ENCODE peak calls at places on chromosome 15, in six cellular contexts. One of them, this sample, is unnamed. For H3K79me1, the result is how much of the 10 kb centered on the place peaks cover.

GRCh38 chr15:74958320-74958907 is 1.8 kb upstream of the RPP25 start:
- DNase-seq in IMR-90: no peak
- DNase-seq in mesendoderm: peak
- DNase-seq in mesenchymal stem cell: peak
- DNase-seq in trophoblast cell: peak
- DNase-seq in H1: peak
- DNase-seq in this sample: no peak

GRCh38 chr15:85636351-85636750 is 158.4 kb downstream of the KLHL25 start:
- DNase-seq in IMR-90: no peak
- DNase-seq in mesendoderm: no peak
- DNase-seq in mesenchymal stem cell: no peak
- DNase-seq in trophoblast cell: no peak
- DNase-seq in H1: no peak
- DNase-seq in this sample: no peak

GRCh38 chr15:41031232-41032078 is 78.2 kb downstream of the CHAC1 start:
- DNase-seq in IMR-90: no peak
- DNase-seq in mesendoderm: no peak
- DNase-seq in mesenchymal stem cell: no peak
- DNase-seq in trophoblast cell: no peak
- DNase-seq in H1: no peak
- DNase-seq in this sample: no peak

GRCh38 chr15:91866371-91866905 is 12.9 kb downstream of the SLCO3A1 start:
- DNase-seq in IMR-90: peak
- DNase-seq in mesendoderm: no peak
- DNase-seq in mesenchymal stem cell: no peak
- DNase-seq in trophoblast cell: peak
- DNase-seq in H1: no peak
- DNase-seq in this sample: no peak

GRCh38 chr15:32844118-32844711 is 126.4 kb downstream of the GREM1 start:
- DNase-seq in IMR-90: peak
- DNase-seq in mesendoderm: peak
- DNase-seq in mesenchymal stem cell: peak
- DNase-seq in trophoblast cell: peak
- DNase-seq in H1: no peak
- DNase-seq in this sample: no peak

GRCh38 chr15:87672309-87672897 is 584.1 kb downstream of the NTRK3 start:
- DNase-seq in IMR-90: peak
- DNase-seq in mesendoderm: peak
- DNase-seq in mesenchymal stem cell: peak
- DNase-seq in trophoblast cell: peak
- DNase-seq in H1: peak
- DNase-seq in this sample: peak

GRCh38 chr15:64667736-64668161 is 107.6 kb downstream of the RBPMS2 start:
- DNase-seq in IMR-90: peak
- DNase-seq in mesendoderm: peak
- DNase-seq in mesenchymal stem cell: peak
- DNase-seq in trophoblast cell: no peak
- DNase-seq in H1: no peak
- DNase-seq in this sample: no peak

GRCh38 chr15:75229191-75230015 is 27.7 kb downstream of the C15orf39 start:
- DNase-seq in IMR-90: peak
- DNase-seq in mesendoderm: no peak
- DNase-seq in mesenchymal stem cell: peak
- DNase-seq in trophoblast cell: peak
- DNase-seq in H1: no peak
- DNase-seq in this sample: no peak

GRCh38 chr15:77627067-77627466 is 5.6 kb downstream of the LINGO1 start:
- DNase-seq in IMR-90: no peak
- DNase-seq in mesendoderm: no peak
- DNase-seq in mesenchymal stem cell: no peak
- DNase-seq in trophoblast cell: no peak
- DNase-seq in H1: no peak
- DNase-seq in this sample: no peak

GRCh38 chr15:29018406-29018805 is 132.6 kb downstream of the APBA2 start:
- DNase-seq in IMR-90: no peak
- DNase-seq in mesendoderm: peak
- DNase-seq in mesenchymal stem cell: no peak
- DNase-seq in trophoblast cell: no peak
- DNase-seq in H1: peak
- DNase-seq in this sample: no peak

GRCh38 chr15:101372960-101373525 is 78.0 kb upstream of the SNRPA1 start:
- DNase-seq in IMR-90: no peak
- DNase-seq in mesendoderm: no peak
- DNase-seq in mesenchymal stem cell: no peak
- DNase-seq in trophoblast cell: no peak
- DNase-seq in H1: no peak
- DNase-seq in this sample: no peak

GRCh38 chr15:28911295-28911979 is 25.7 kb downstream of the APBA2 start:
- DNase-seq in IMR-90: no peak
- DNase-seq in mesendoderm: no peak
- DNase-seq in mesenchymal stem cell: no peak
- DNase-seq in trophoblast cell: no peak
- DNase-seq in H1: no peak
- DNase-seq in this sample: no peak

GRCh38 chr15:34717729-34718128 is 37.1 kb downstream of the GJD2 start:
- DNase-seq in IMR-90: peak
- DNase-seq in mesendoderm: no peak
- DNase-seq in mesenchymal stem cell: no peak
- DNase-seq in trophoblast cell: no peak
- DNase-seq in H1: no peak
- DNase-seq in this sample: no peak

GRCh38 chr15:43519207-43519606 is 1.8 kb downstream of the MAP1A start:
- DNase-seq in IMR-90: no peak
- DNase-seq in mesendoderm: no peak
- DNase-seq in mesenchymal stem cell: no peak
- DNase-seq in trophoblast cell: no peak
- DNase-seq in H1: no peak
- DNase-seq in this sample: no peak

GRCh38 chr15:89575656-89576416 is 567 bp downstream of the TICRR start:
- DNase-seq in IMR-90: peak
- DNase-seq in mesendoderm: peak
- DNase-seq in mesenchymal stem cell: peak
- DNase-seq in trophoblast cell: no peak
- DNase-seq in H1: peak
- DNase-seq in this sample: no peak

GRCh38 chr15:90367578-90367977 is 15.5 kb downstream of the ZNF774 start:
- DNase-seq in IMR-90: peak
- DNase-seq in mesendoderm: no peak
- DNase-seq in mesenchymal stem cell: peak
- DNase-seq in trophoblast cell: peak
- DNase-seq in H1: no peak
- DNase-seq in this sample: no peak

GRCh38 chr15:32831458-32831857 is 113.7 kb downstream of the GREM1 start:
- DNase-seq in IMR-90: no peak
- DNase-seq in mesendoderm: no peak
- DNase-seq in mesenchymal stem cell: no peak
- DNase-seq in trophoblast cell: no peak
- DNase-seq in H1: no peak
- DNase-seq in this sample: no peak

GRCh38 chr15:100728371-100729201 is 126.2 kb downstream of the ASB7 start:
- DNase-seq in IMR-90: no peak
- DNase-seq in mesendoderm: peak
- DNase-seq in mesenchymal stem cell: no peak
- DNase-seq in trophoblast cell: no peak
- DNase-seq in H1: peak
- DNase-seq in this sample: no peak

GRCh38 chr15:89051875-89052274 is 36.4 kb upstream of the ABHD2 start:
- DNase-seq in IMR-90: peak
- DNase-seq in mesendoderm: peak
- DNase-seq in mesenchymal stem cell: peak
- DNase-seq in trophoblast cell: peak
- DNase-seq in H1: no peak
- DNase-seq in this sample: no peak

GRCh38 chr15:80105193-80105984 is 45.9 kb downstream of the ZFAND6 start:
- DNase-seq in IMR-90: peak
- DNase-seq in mesendoderm: no peak
- DNase-seq in mesenchymal stem cell: peak
- DNase-seq in trophoblast cell: no peak
- DNase-seq in H1: no peak
- DNase-seq in this sample: no peak

DNA sequence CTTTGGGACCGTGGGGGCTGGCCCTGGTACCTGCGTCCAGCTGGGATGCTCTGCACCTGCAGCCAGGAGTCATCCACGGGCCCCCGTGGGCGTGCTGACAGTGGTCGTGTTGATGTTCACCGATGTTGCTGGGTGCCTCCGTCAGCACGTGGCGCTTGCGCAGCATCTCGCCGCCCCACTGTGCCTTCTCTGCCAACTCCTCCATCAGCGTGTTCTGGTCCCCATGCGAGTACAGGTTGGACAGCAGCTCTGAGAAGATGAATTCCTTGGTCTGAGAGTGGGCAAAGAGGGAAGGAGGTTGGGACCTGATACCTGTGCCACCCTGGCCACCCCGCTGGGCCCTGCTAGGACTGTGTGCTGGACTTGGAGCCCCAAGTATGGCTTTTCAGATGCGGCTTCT is 61.4 kb downstream of the ADAMTS7 start:
- DNase-seq in IMR-90: no peak
- DNase-seq in mesendoderm: no peak
- DNase-seq in mesenchymal stem cell: no peak
- DNase-seq in trophoblast cell: no peak
- DNase-seq in H1: peak
- DNase-seq in this sample: no peak
- H3K79me1 ChIP-seq in IMR-90: under half
- H3K79me1 ChIP-seq in mesendoderm: under half
- H3K79me1 ChIP-seq in mesenchymal stem cell: under half
- H3K79me1 ChIP-seq in trophoblast cell: under half
- H3K79me1 ChIP-seq in H1: under half
- H3K79me1 ChIP-seq in this sample: under half

GRCh38 chr15:68817304-68818087 is 3.2 kb downstream of the ANP32A start:
- DNase-seq in IMR-90: peak
- DNase-seq in mesendoderm: peak
- DNase-seq in mesenchymal stem cell: peak
- DNase-seq in trophoblast cell: peak
- DNase-seq in H1: peak
- DNase-seq in this sample: peak

GRCh38 chr15:68816795-68817303 is 3.8 kb downstream of the ANP32A start:
- DNase-seq in IMR-90: no peak
- DNase-seq in mesendoderm: no peak
- DNase-seq in mesenchymal stem cell: peak
- DNase-seq in trophoblast cell: peak
- DNase-seq in H1: peak
- DNase-seq in this sample: no peak

GRCh38 chr15:68816158-68816557 is 4.5 kb downstream of the ANP32A start:
- DNase-seq in IMR-90: no peak
- DNase-seq in mesendoderm: no peak
- DNase-seq in mesenchymal stem cell: no peak
- DNase-seq in trophoblast cell: no peak
- DNase-seq in H1: no peak
- DNase-seq in this sample: no peak

GRCh38 chr15:68814596-68814995 is 6.1 kb downstream of the ANP32A start:
- DNase-seq in IMR-90: no peak
- DNase-seq in mesendoderm: no peak
- DNase-seq in mesenchymal stem cell: no peak
- DNase-seq in trophoblast cell: peak
- DNase-seq in H1: no peak
- DNase-seq in this sample: no peak

GRCh38 chr15:68815598-68815997 is 5.1 kb downstream of the ANP32A start:
- DNase-seq in IMR-90: no peak
- DNase-seq in mesendoderm: no peak
- DNase-seq in mesenchymal stem cell: no peak
- DNase-seq in trophoblast cell: no peak
- DNase-seq in H1: no peak
- DNase-seq in this sample: no peak
- H3K4me3 ChIP-seq in IMR-90: no peak
- H3K4me3 ChIP-seq in mesendoderm: no peak
- H3K4me3 ChIP-seq in mesenchymal stem cell: no peak
- H3K4me3 ChIP-seq in trophoblast cell: no peak
- H3K4me3 ChIP-seq in H1: no peak
- H3K4me3 ChIP-seq in this sample: no peak

GRCh38 chr15:98958076-98958475 is 49.5 kb downstream of the PGPEP1L start:
- DNase-seq in IMR-90: no peak
- DNase-seq in mesendoderm: no peak
- DNase-seq in mesenchymal stem cell: no peak
- DNase-seq in trophoblast cell: no peak
- DNase-seq in H1: no peak
- DNase-seq in this sample: no peak

GRCh38 chr15:98955980-98956723 is 51.4 kb downstream of the PGPEP1L start:
- DNase-seq in IMR-90: no peak
- DNase-seq in mesendoderm: no peak
- DNase-seq in mesenchymal stem cell: no peak
- DNase-seq in trophoblast cell: no peak
- DNase-seq in H1: no peak
- DNase-seq in this sample: no peak

GRCh38 chr15:98957655-98958054 is 49.9 kb downstream of the PGPEP1L start:
- DNase-seq in IMR-90: no peak
- DNase-seq in mesendoderm: no peak
- DNase-seq in mesenchymal stem cell: no peak
- DNase-seq in trophoblast cell: no peak
- DNase-seq in H1: no peak
- DNase-seq in this sample: no peak

GRCh38 chr15:98955331-98955730 is 52.3 kb downstream of the PGPEP1L start:
- DNase-seq in IMR-90: no peak
- DNase-seq in mesendoderm: no peak
- DNase-seq in mesenchymal stem cell: no peak
- DNase-seq in trophoblast cell: no peak
- DNase-seq in H1: no peak
- DNase-seq in this sample: no peak

GRCh38 chr15:98956796-98957553 is 50.6 kb downstream of the PGPEP1L start:
- DNase-seq in IMR-90: no peak
- DNase-seq in mesendoderm: no peak
- DNase-seq in mesenchymal stem cell: no peak
- DNase-seq in trophoblast cell: no peak
- DNase-seq in H1: no peak
- DNase-seq in this sample: no peak
- H3K79me1 ChIP-seq in IMR-90: under half
- H3K79me1 ChIP-seq in mesendoderm: under half
- H3K79me1 ChIP-seq in mesenchymal stem cell: under half
- H3K79me1 ChIP-seq in trophoblast cell: under half
- H3K79me1 ChIP-seq in H1: under half
- H3K79me1 ChIP-seq in this sample: under half

DNA sequence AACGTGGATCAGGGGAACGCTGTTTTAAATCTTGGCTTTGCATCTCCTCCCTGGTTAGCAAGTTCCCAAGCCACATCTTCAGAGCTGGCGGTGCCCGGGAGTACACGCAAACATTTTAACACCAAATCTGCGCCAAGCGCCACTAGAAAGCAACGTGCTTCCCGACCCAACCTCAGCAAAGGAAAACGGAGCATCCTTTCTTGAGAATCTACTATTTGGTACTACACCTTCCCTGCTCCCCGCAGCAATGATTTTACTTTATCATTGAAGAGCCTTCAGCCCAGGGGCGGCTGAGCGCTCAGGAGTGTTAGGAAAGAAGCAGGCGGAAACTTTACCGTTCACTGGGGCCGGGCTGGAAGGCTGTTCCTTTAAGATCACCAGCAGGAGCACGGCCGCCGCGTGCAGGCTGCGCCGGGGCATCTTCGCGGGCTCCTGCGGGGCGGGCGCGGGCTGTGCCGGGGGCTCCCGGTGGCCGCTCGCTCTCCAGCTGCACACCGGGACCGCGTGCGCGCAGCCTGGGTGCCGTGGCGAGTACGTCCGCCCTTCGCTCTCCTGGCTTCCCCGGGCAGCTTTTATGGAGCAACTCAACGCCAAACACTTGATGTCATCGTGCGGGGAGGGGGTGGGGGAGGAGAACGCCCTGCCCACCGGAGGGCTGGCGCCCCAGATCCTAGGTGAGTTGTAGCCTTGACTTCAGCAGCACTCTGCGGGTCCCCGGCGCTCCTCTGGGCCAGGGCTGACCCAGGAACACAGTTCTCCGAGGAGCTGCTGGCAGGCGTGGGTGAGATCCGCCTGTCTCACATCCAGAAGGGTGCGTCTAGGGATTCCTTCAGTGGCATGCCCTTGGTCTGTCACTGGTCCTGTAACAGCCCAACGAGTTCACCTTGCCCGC is at the start of gene CA12:
- DNase-seq in IMR-90: peak
- DNase-seq in mesendoderm: peak
- DNase-seq in mesenchymal stem cell: peak
- DNase-seq in trophoblast cell: peak
- DNase-seq in H1: peak
- DNase-seq in this sample: peak
- H3K4me3 ChIP-seq in IMR-90: peak
- H3K4me3 ChIP-seq in mesendoderm: peak
- H3K4me3 ChIP-seq in mesenchymal stem cell: peak
- H3K4me3 ChIP-seq in trophoblast cell: peak
- H3K4me3 ChIP-seq in H1: peak
- H3K4me3 ChIP-seq in this sample: peak

This sample was measured in neuronal stem cell.